ENCODE peak calls at places on chromosomes 2 and 18, in ten cellular contexts. One of them, this sample, is unnamed.

GRCh38 chr2:44618378-44619023 is 256.8 kb downstream of the CAMKMT start:
- DNase-seq in HEK293T: no peak
- DNase-seq in caudate nucleus: no peak
- DNase-seq in foreskin fibroblast: no peak
- DNase-seq in fibroblast of mammary gland: no peak
- DNase-seq in fibroblast of villous mesenchyme: no peak
- DNase-seq in heart left ventricle: no peak
- DNase-seq in NCI-H1092: no peak
- DNase-seq in GM13976: no peak
- DNase-seq in activated T-cell treated with anti-CD3 and anti-CD28 coated beads for 1 hour: no peak
- DNase-seq in this sample: no peak

GRCh38 chr18:9048808-9049494 is 53.5 kb upstream of the NDUFV2 start:
- DNase-seq in HEK293T: no peak
- DNase-seq in caudate nucleus: no peak
- DNase-seq in foreskin fibroblast: peak
- DNase-seq in fibroblast of mammary gland: peak
- DNase-seq in fibroblast of villous mesenchyme: peak
- DNase-seq in heart left ventricle: no peak
- DNase-seq in NCI-H1092: no peak
- DNase-seq in GM13976: no peak
- DNase-seq in activated T-cell treated with anti-CD3 and anti-CD28 coated beads for 1 hour: no peak
- DNase-seq in this sample: peak

GRCh38 chr2:240204431-240205276 is 64.2 kb upstream of the OTOS start:
- DNase-seq in HEK293T: no peak
- DNase-seq in caudate nucleus: no peak
- DNase-seq in foreskin fibroblast: no peak
- DNase-seq in fibroblast of mammary gland: no peak
- DNase-seq in fibroblast of villous mesenchyme: no peak
- DNase-seq in heart left ventricle: peak
- DNase-seq in NCI-H1092: no peak
- DNase-seq in GM13976: no peak
- DNase-seq in activated T-cell treated with anti-CD3 and anti-CD28 coated beads for 1 hour: no peak
- DNase-seq in this sample: no peak

GRCh38 chr18:54261894-54262293 is 7.4 kb upstream of the POLI start:
- DNase-seq in HEK293T: no peak
- DNase-seq in caudate nucleus: no peak
- DNase-seq in foreskin fibroblast: no peak
- DNase-seq in fibroblast of mammary gland: no peak
- DNase-seq in fibroblast of villous mesenchyme: no peak
- DNase-seq in heart left ventricle: no peak
- DNase-seq in NCI-H1092: no peak
- DNase-seq in GM13976: peak
- DNase-seq in activated T-cell treated with anti-CD3 and anti-CD28 coated beads for 1 hour: no peak
- DNase-seq in this sample: no peak

GRCh38 chr2:185970148-185970852 is 231.7 kb downstream of the FSIP2 start:
- DNase-seq in HEK293T: no peak
- DNase-seq in caudate nucleus: no peak
- DNase-seq in foreskin fibroblast: peak
- DNase-seq in fibroblast of mammary gland: peak
- DNase-seq in fibroblast of villous mesenchyme: peak
- DNase-seq in heart left ventricle: no peak
- DNase-seq in NCI-H1092: no peak
- DNase-seq in GM13976: no peak
- DNase-seq in activated T-cell treated with anti-CD3 and anti-CD28 coated beads for 1 hour: no peak
- DNase-seq in this sample: no peak

GRCh38 chr2:231104115-231104713 is 20.6 kb downstream of the HTR2B start:
- DNase-seq in HEK293T: peak
- DNase-seq in caudate nucleus: no peak
- DNase-seq in foreskin fibroblast: peak
- DNase-seq in fibroblast of mammary gland: peak
- DNase-seq in fibroblast of villous mesenchyme: peak
- DNase-seq in heart left ventricle: no peak
- DNase-seq in NCI-H1092: no peak
- DNase-seq in GM13976: peak
- DNase-seq in activated T-cell treated with anti-CD3 and anti-CD28 coated beads for 1 hour: peak
- DNase-seq in this sample: peak

GRCh38 chr2:192090878-192091277 is 103.9 kb downstream of the TMEFF2 start:
- DNase-seq in HEK293T: no peak
- DNase-seq in caudate nucleus: no peak
- DNase-seq in foreskin fibroblast: peak
- DNase-seq in fibroblast of mammary gland: no peak
- DNase-seq in fibroblast of villous mesenchyme: no peak
- DNase-seq in heart left ventricle: no peak
- DNase-seq in NCI-H1092: no peak
- DNase-seq in GM13976: no peak
- DNase-seq in activated T-cell treated with anti-CD3 and anti-CD28 coated beads for 1 hour: no peak
- DNase-seq in this sample: no peak

GRCh38 chr2:233082934-233083755 is 23.0 kb downstream of the INPP5D start:
- DNase-seq in HEK293T: no peak
- DNase-seq in caudate nucleus: no peak
- DNase-seq in foreskin fibroblast: no peak
- DNase-seq in fibroblast of mammary gland: no peak
- DNase-seq in fibroblast of villous mesenchyme: no peak
- DNase-seq in heart left ventricle: no peak
- DNase-seq in NCI-H1092: no peak
- DNase-seq in GM13976: no peak
- DNase-seq in activated T-cell treated with anti-CD3 and anti-CD28 coated beads for 1 hour: no peak
- DNase-seq in this sample: no peak

GRCh38 chr18:73118121-73118816 is 250.5 kb upstream of the NETO1 start:
- DNase-seq in HEK293T: no peak
- DNase-seq in caudate nucleus: no peak
- DNase-seq in foreskin fibroblast: peak
- DNase-seq in fibroblast of mammary gland: peak
- DNase-seq in fibroblast of villous mesenchyme: peak
- DNase-seq in heart left ventricle: no peak
- DNase-seq in NCI-H1092: no peak
- DNase-seq in GM13976: no peak
- DNase-seq in activated T-cell treated with anti-CD3 and anti-CD28 coated beads for 1 hour: no peak
- DNase-seq in this sample: peak

GRCh38 chr2:180871649-180872048 is 108.8 kb upstream of the UBE2E3 start:
- DNase-seq in HEK293T: no peak
- DNase-seq in caudate nucleus: no peak
- DNase-seq in foreskin fibroblast: peak
- DNase-seq in fibroblast of mammary gland: no peak
- DNase-seq in fibroblast of villous mesenchyme: no peak
- DNase-seq in heart left ventricle: no peak
- DNase-seq in NCI-H1092: no peak
- DNase-seq in GM13976: no peak
- DNase-seq in activated T-cell treated with anti-CD3 and anti-CD28 coated beads for 1 hour: no peak
- DNase-seq in this sample: no peak

GRCh38 chr2:163697846-163698637 is 37.8 kb downstream of the FIGN start:
- DNase-seq in HEK293T: no peak
- DNase-seq in caudate nucleus: no peak
- DNase-seq in foreskin fibroblast: no peak
- DNase-seq in fibroblast of mammary gland: no peak
- DNase-seq in fibroblast of villous mesenchyme: no peak
- DNase-seq in heart left ventricle: no peak
- DNase-seq in NCI-H1092: no peak
- DNase-seq in GM13976: no peak
- DNase-seq in activated T-cell treated with anti-CD3 and anti-CD28 coated beads for 1 hour: no peak
- DNase-seq in this sample: no peak

GRCh38 chr2:46169452-46169851 is 127.8 kb upstream of the EPAS1 start:
- DNase-seq in HEK293T: no peak
- DNase-seq in caudate nucleus: no peak
- DNase-seq in foreskin fibroblast: no peak
- DNase-seq in fibroblast of mammary gland: no peak
- DNase-seq in fibroblast of villous mesenchyme: peak
- DNase-seq in heart left ventricle: no peak
- DNase-seq in NCI-H1092: no peak
- DNase-seq in GM13976: no peak
- DNase-seq in activated T-cell treated with anti-CD3 and anti-CD28 coated beads for 1 hour: no peak
- DNase-seq in this sample: no peak

GRCh38 chr18:10543277-10543676 is 17.4 kb downstream of the NAPG start:
- DNase-seq in HEK293T: no peak
- DNase-seq in caudate nucleus: no peak
- DNase-seq in foreskin fibroblast: no peak
- DNase-seq in fibroblast of mammary gland: no peak
- DNase-seq in fibroblast of villous mesenchyme: peak
- DNase-seq in heart left ventricle: no peak
- DNase-seq in NCI-H1092: no peak
- DNase-seq in GM13976: no peak
- DNase-seq in activated T-cell treated with anti-CD3 and anti-CD28 coated beads for 1 hour: no peak
- DNase-seq in this sample: no peak